ENCODE peak calls at places on chromosomes 6 and 20, in four cellular contexts. One of them, this sample, is unnamed.

GRCh38 chr20:58349586-58349985 is 39.4 kb upstream of the VAPB start:
- DNase-seq in K562: no peak
- DNase-seq in GM12878: no peak
- DNase-seq in HepG2: no peak
- DNase-seq in this sample: no peak

GRCh38 chr20:41418031-41418430 is 51.4 kb upstream of the EMILIN3 start:
- DNase-seq in K562: no peak
- DNase-seq in GM12878: no peak
- DNase-seq in HepG2: no peak
- DNase-seq in this sample: no peak

GRCh38 chr6:113625850-113626249 is 231.3 kb upstream of the MARCKS start:
- DNase-seq in K562: no peak
- DNase-seq in GM12878: no peak
- DNase-seq in HepG2: no peak
- DNase-seq in this sample: no peak

GRCh38 chr20:44038681-44039123 is 124.0 kb downstream of the TOX2 start:
- DNase-seq in K562: no peak
- DNase-seq in GM12878: no peak
- DNase-seq in HepG2: no peak
- DNase-seq in this sample: no peak

GRCh38 chr6:105136433-105137350 is 43.1 kb downstream of the POPDC3 start:
- DNase-seq in K562: peak
- DNase-seq in GM12878: no peak
- DNase-seq in HepG2: no peak
- DNase-seq in this sample: peak

GRCh38 chr6:148389086-148389485 is 46.4 kb downstream of the SASH1 start:
- DNase-seq in K562: no peak
- DNase-seq in GM12878: no peak
- DNase-seq in HepG2: no peak
- DNase-seq in this sample: no peak

GRCh38 chr20:7571521-7572065 is 368.7 kb downstream of the HAO1 start:
- DNase-seq in K562: no peak
- DNase-seq in GM12878: no peak
- DNase-seq in HepG2: no peak
- DNase-seq in this sample: no peak

GRCh38 chr6:168928012-168928411 is 325.6 kb downstream of the THBS2 start:
- DNase-seq in K562: no peak
- DNase-seq in GM12878: no peak
- DNase-seq in HepG2: no peak
- DNase-seq in this sample: no peak

GRCh38 chr20:56194042-56194441 is 54.5 kb upstream of the MC3R start:
- DNase-seq in K562: no peak
- DNase-seq in GM12878: no peak
- DNase-seq in HepG2: no peak
- DNase-seq in this sample: no peak

GRCh38 chr6:134864558-134864957 is 85.3 kb downstream of the ALDH8A1 start:
- DNase-seq in K562: no peak
- DNase-seq in GM12878: no peak
- DNase-seq in HepG2: no peak
- DNase-seq in this sample: no peak

GRCh38 chr20:10047427-10047826 is 12.6 kb downstream of the ANKEF1 start:
- DNase-seq in K562: peak
- DNase-seq in GM12878: no peak
- DNase-seq in HepG2: peak
- DNase-seq in this sample: peak

GRCh38 chr6:72621243-72622093 is at the start of gene KCNQ5:
- DNase-seq in K562: peak
- DNase-seq in GM12878: no peak
- DNase-seq in HepG2: no peak
- DNase-seq in this sample: peak

GRCh38 chr6:72622094-72622540 is 253 bp downstream of the KCNQ5 start:
- DNase-seq in K562: peak
- DNase-seq in GM12878: no peak
- DNase-seq in HepG2: no peak
- DNase-seq in this sample: peak

GRCh38 chr6:72620866-72621242 is 1.0 kb upstream of the KCNQ5 start:
- DNase-seq in K562: no peak
- DNase-seq in GM12878: no peak
- DNase-seq in HepG2: no peak
- DNase-seq in this sample: peak

GRCh38 chr6:72617721-72618120 is 4.1 kb upstream of the KCNQ5 start:
- DNase-seq in K562: peak
- DNase-seq in GM12878: no peak
- DNase-seq in HepG2: no peak
- DNase-seq in this sample: no peak

GRCh38 chr6:72619883-72620696 is 1.8 kb upstream of the KCNQ5 start:
- DNase-seq in K562: peak
- DNase-seq in GM12878: peak
- DNase-seq in HepG2: no peak
- DNase-seq in this sample: peak
- TF ChIP-seq CREM in K562: no peak
- TF ChIP-seq CREM in GM12878: no peak
- TF ChIP-seq CREM in HepG2: no peak
- TF ChIP-seq CREM in this sample: no peak

DNA sequence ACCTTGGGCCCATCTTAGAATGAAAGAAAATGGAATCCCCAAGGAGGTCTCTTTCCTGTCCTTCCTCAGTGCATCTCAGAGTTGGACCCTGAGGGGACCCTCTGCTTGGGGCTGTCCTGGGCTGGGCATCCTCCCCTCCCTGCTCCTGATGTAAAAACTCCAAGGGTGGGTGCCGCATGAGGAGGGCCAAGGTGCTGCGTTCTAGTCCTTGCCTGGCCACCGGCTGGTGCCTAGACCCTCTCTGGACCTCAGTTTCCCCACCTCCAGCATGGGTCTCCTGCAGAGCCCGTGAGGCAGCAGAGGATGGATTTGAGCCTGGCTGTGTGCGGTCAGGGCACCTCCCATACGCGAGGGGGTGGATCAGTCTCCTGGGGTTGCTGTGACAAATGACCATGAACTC is 54.6 kb downstream of the CHMP4B start:
- DNase-seq in K562: no peak
- DNase-seq in GM12878: no peak
- DNase-seq in HepG2: no peak
- DNase-seq in this sample: no peak
- TF ChIP-seq CREM in K562: no peak
- TF ChIP-seq CREM in GM12878: no peak
- TF ChIP-seq CREM in HepG2: no peak
- TF ChIP-seq CREM in this sample: no peak

GRCh38 chr20:22810030-22810429 is 225.1 kb upstream of the SSTR4 start:
- DNase-seq in K562: no peak
- DNase-seq in GM12878: no peak
- DNase-seq in HepG2: no peak
- DNase-seq in this sample: no peak

GRCh38 chr20:22807646-22808045 is 223.3 kb upstream of the FOXA2 start:
- DNase-seq in K562: no peak
- DNase-seq in GM12878: no peak
- DNase-seq in HepG2: no peak
- DNase-seq in this sample: no peak

GRCh38 chr20:22810626-22811559 is 224.2 kb upstream of the SSTR4 start:
- DNase-seq in K562: no peak
- DNase-seq in GM12878: no peak
- DNase-seq in HepG2: no peak
- DNase-seq in this sample: no peak

GRCh38 chr20:22807045-22807444 is 222.7 kb upstream of the FOXA2 start:
- DNase-seq in K562: no peak
- DNase-seq in GM12878: no peak
- DNase-seq in HepG2: no peak
- DNase-seq in this sample: no peak

GRCh38 chr20:22808628-22809027 is 224.3 kb upstream of the FOXA2 start:
- DNase-seq in K562: no peak
- DNase-seq in GM12878: no peak
- DNase-seq in HepG2: no peak
- DNase-seq in this sample: no peak
- TF ChIP-seq CREM in K562: no peak
- TF ChIP-seq CREM in GM12878: no peak
- TF ChIP-seq CREM in HepG2: no peak
- TF ChIP-seq CREM in this sample: no peak

DNA sequence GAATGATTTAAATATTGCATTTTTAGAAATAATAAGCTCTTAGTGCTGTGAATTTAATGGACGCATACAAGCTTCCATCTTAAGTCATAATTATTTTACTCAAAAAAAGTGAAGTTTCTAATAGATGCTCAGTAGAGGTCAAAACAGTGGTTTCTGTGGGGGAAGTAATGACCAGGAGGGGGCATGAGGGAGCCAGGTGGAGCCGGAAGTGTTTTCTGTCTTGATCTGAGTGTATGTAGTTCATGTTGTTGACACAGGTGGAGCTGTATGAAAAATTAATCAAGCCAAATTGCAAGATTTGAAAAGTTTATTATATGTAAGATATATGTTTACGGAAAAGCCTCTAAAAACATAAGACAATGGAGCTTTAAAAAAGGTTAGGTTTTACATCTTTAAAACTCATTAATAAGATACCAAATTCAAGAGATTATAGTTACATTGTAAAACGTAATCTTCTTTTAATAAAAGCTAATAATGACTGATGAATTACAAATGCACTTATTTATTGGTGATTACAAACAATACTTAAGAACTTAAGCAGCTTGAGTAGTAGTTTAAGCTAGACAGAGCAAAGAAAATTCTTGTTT is 68.0 kb downstream of the PLAGL1 start:
- DNase-seq in K562: peak
- DNase-seq in GM12878: peak
- DNase-seq in HepG2: peak
- DNase-seq in this sample: peak
- TF ChIP-seq CREM in K562: no peak
- TF ChIP-seq CREM in GM12878: no peak
- TF ChIP-seq CREM in HepG2: no peak
- TF ChIP-seq CREM in this sample: no peak

DNA sequence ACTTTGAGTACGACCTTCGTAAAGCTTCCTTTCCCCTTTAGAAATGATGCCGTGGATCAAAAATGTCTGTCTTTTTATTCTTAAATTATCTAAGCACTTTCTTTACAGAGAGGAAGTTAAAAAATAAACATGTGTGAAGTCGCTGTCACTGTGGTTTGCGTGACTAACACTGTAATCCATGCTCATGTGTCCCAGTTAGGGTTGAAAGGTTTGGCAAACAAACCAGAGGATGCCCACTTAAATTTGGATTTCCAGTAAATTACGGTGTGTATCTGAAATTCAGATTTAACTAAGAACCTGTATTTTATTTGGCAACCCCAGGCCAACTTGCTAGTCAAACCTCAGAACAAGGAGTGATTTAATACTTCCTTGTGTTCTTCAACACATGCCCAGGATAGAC is 21.1 kb downstream of the HLA-DRB1 start:
- DNase-seq in K562: no peak
- DNase-seq in GM12878: no peak
- DNase-seq in HepG2: no peak
- DNase-seq in this sample: no peak
- TF ChIP-seq CREM in K562: no peak
- TF ChIP-seq CREM in GM12878: no peak
- TF ChIP-seq CREM in HepG2: no peak
- TF ChIP-seq CREM in this sample: no peak